ENCODE peak calls at places on chromosome 4, in nine cellular contexts. J is M059J; L is head of caudate nucleus; C is stromal cell of bone marrow; M is stimulated activated CD8-positive, alpha-beta memory T cell treated with anti-CD3 and anti-CD28 coated beads, Interleukin-7, amount 100 ng/mL, for 1 hour; D is hypothalamus; V is astrocyte of the spinal cord; E is neuronal stem cell; Y is HAP-1. X is an unnamed sample.

GRCh38 chr4:142293536-142293935 is 552.6 kb downstream of the INPP4B start:
- DNase-seq in D (no peak), M (no peak), C (no peak), Y (no peak), J (peak; percentile 58), E (no peak), V (peak; percentile 52), L (no peak), X (no peak)

GRCh38 chr4:89254847-89255246 is 52.8 kb downstream of the GPRIN3 start:
- DNase-seq in M (peak; percentile 7), J (peak; percentile 21), D (no peak), V (no peak), C (peak; percentile 3), L (no peak), Y (peak; percentile 34), E (no peak), X (no peak)

GRCh38 chr4:81565137-81565870 is 93.6 kb upstream of the RASGEF1B start:
- DNase-seq in M (no peak), Y (no peak), J (no peak), D (no peak), C (peak; percentile 40), E (peak; percentile 4), V (peak; percentile 8), L (peak; percentile 91), X (no peak)

GRCh38 chr4:42341518-42342026 is 55.7 kb upstream of the SHISA3 start:
- DNase-seq in J (peak; percentile 54), L (no peak), E (no peak), M (no peak), Y (no peak), C (peak; percentile 3), D (no peak), V (peak; percentile 62), X (no peak)

GRCh38 chr4:125319311-125319710 is 4.6 kb downstream of the FAT4 start:
- DNase-seq in V (peak; percentile 15), M (no peak), E (no peak), C (no peak), D (no peak), J (peak; percentile 63), Y (no peak), L (no peak), X (no peak)

GRCh38 chr4:48801016-48801715 is 21.1 kb upstream of the FRYL start:
- DNase-seq in L (no peak), M (no peak), D (no peak), C (no peak), J (no peak), V (no peak), Y (no peak), E (no peak), X (no peak)

GRCh38 chr4:74262522-74262921 is 45.7 kb upstream of the EPGN start:
- DNase-seq in E (no peak), M (no peak), J (no peak), C (no peak), D (no peak), V (no peak), Y (no peak), L (no peak), X (no peak)

GRCh38 chr4:7194251-7195137 is 2.2 kb downstream of the SORCS2 start:
- DNase-seq in Y (no peak), D (no peak), E (no peak), C (no peak), J (no peak), L (peak; percentile 85), V (no peak), M (no peak), X (no peak)

GRCh38 chr4:107037188-107037587 is 1.1 kb upstream of the DKK2 start:
- DNase-seq in E (peak; percentile 49), L (peak; percentile 82), Y (peak; percentile 21), D (no peak), M (no peak), C (no peak), J (peak; percentile 42), V (peak; percentile 56), X (no peak)

GRCh38 chr4:182017038-182017437 is 226.2 kb upstream of the TENM3 start:
- DNase-seq in Y (no peak), C (no peak), M (no peak), V (no peak), E (no peak), L (no peak), J (no peak), D (no peak), X (no peak)

GRCh38 chr4:25635501-25635900 is 20.1 kb upstream of the SLC34A2 start:
- DNase-seq in D (no peak), E (no peak), C (no peak), V (no peak), J (no peak), L (no peak), Y (no peak), M (no peak), X (no peak)

GRCh38 chr4:2535386-2536192 is 858 bp upstream of the FAM193A start:
- DNase-seq in L (peak; percentile 76), C (peak; percentile 9), M (peak; percentile 20), Y (peak; percentile 19), E (peak; percentile 57), J (no peak), V (peak; percentile 32), D (peak; percentile 75), X (no peak)

GRCh38 chr4:152738812-152739211 is 40.7 kb downstream of the TIGD4 start:
- DNase-seq in M (no peak), E (no peak), V (no peak), Y (no peak), L (no peak), D (no peak), C (no peak), J (no peak), X (no peak)

GRCh38 chr4:120052840-120053239 is 13.8 kb downstream of the MAD2L1 start:
- DNase-seq in E (no peak), J (peak; percentile 74), D (no peak), Y (no peak), L (no peak), C (peak; percentile 95), V (peak; percentile 96), M (no peak), X (no peak)

GRCh38 chr4:89300490-89300889 is 7.1 kb downstream of the GPRIN3 start:
- DNase-seq in Y (no peak), J (no peak), D (no peak), V (no peak), M (no peak), C (no peak), E (no peak), L (no peak), X (no peak)

GRCh38 chr4:158169931-158170690 is 2.7 kb downstream of the GASK1B start:
- DNase-seq in D (peak; percentile 30), M (no peak), E (no peak), J (peak; percentile 39), L (no peak), Y (peak; percentile 51), C (peak; percentile 42), V (peak; percentile 43), X (no peak)

GRCh38 chr4:129804458-129804981 is 708.6 kb downstream of the C4orf33 start:
- DNase-seq in J (no peak), Y (no peak), E (no peak), D (no peak), C (no peak), L (no peak), M (no peak), V (no peak), X (no peak)